ENCODE peak calls at places on chromosomes 2 and 18, in nine cellular contexts. One of them, this sample, is unnamed.

GRCh38 chr2:239777219-239777618 is 247.9 kb downstream of the NDUFA10 start:
- DNase-seq in NCI-H1436: no peak
- DNase-seq in HS-5: no peak
- DNase-seq in uterus: no peak
- DNase-seq in GM23248: no peak
- DNase-seq in HT1080: no peak
- DNase-seq in A172: no peak
- DNase-seq in MCF 10A: no peak
- DNase-seq in mesendoderm: no peak
- DNase-seq in this sample: no peak

GRCh38 chr2:15043336-15044058 is 411.0 kb downstream of the LRATD1 start:
- DNase-seq in NCI-H1436: no peak
- DNase-seq in HS-5: no peak
- DNase-seq in uterus: no peak
- DNase-seq in GM23248: no peak
- DNase-seq in HT1080: no peak
- DNase-seq in A172: no peak
- DNase-seq in MCF 10A: peak
- DNase-seq in mesendoderm: peak
- DNase-seq in this sample: no peak

GRCh38 chr2:20451761-20452499 is 5.1 kb downstream of the RHOB start:
- DNase-seq in NCI-H1436: no peak
- DNase-seq in HS-5: no peak
- DNase-seq in uterus: peak
- DNase-seq in GM23248: no peak
- DNase-seq in HT1080: no peak
- DNase-seq in A172: no peak
- DNase-seq in MCF 10A: no peak
- DNase-seq in mesendoderm: peak
- DNase-seq in this sample: no peak

GRCh38 chr2:198178766-198179165 is 374.4 kb downstream of the PLCL1 start:
- DNase-seq in NCI-H1436: no peak
- DNase-seq in HS-5: no peak
- DNase-seq in uterus: no peak
- DNase-seq in GM23248: no peak
- DNase-seq in HT1080: no peak
- DNase-seq in A172: no peak
- DNase-seq in MCF 10A: no peak
- DNase-seq in mesendoderm: no peak
- DNase-seq in this sample: no peak

GRCh38 chr2:23510471-23510870 is 125.5 kb downstream of the KLHL29 start:
- DNase-seq in NCI-H1436: peak
- DNase-seq in HS-5: no peak
- DNase-seq in uterus: no peak
- DNase-seq in GM23248: no peak
- DNase-seq in HT1080: no peak
- DNase-seq in A172: no peak
- DNase-seq in MCF 10A: no peak
- DNase-seq in mesendoderm: no peak
- DNase-seq in this sample: no peak

GRCh38 chr2:69911985-69912563 is 2.8 kb upstream of the MXD1 start:
- DNase-seq in NCI-H1436: peak
- DNase-seq in HS-5: no peak
- DNase-seq in uterus: no peak
- DNase-seq in GM23248: peak
- DNase-seq in HT1080: peak
- DNase-seq in A172: peak
- DNase-seq in MCF 10A: peak
- DNase-seq in mesendoderm: peak
- DNase-seq in this sample: peak

GRCh38 chr2:18267501-18267900 is 293.0 kb downstream of the RDH14 start:
- DNase-seq in NCI-H1436: no peak
- DNase-seq in HS-5: no peak
- DNase-seq in uterus: no peak
- DNase-seq in GM23248: peak
- DNase-seq in HT1080: no peak
- DNase-seq in A172: no peak
- DNase-seq in MCF 10A: no peak
- DNase-seq in mesendoderm: no peak
- DNase-seq in this sample: no peak

GRCh38 chr2:239607795-239608171 is 207.0 kb upstream of the HDAC4 start:
- DNase-seq in NCI-H1436: no peak
- DNase-seq in HS-5: no peak
- DNase-seq in uterus: no peak
- DNase-seq in GM23248: no peak
- DNase-seq in HT1080: no peak
- DNase-seq in A172: no peak
- DNase-seq in MCF 10A: no peak
- DNase-seq in mesendoderm: no peak
- DNase-seq in this sample: no peak

GRCh38 chr18:58676270-58676669 is 5.0 kb downstream of the MALT1 start:
- DNase-seq in NCI-H1436: no peak
- DNase-seq in HS-5: no peak
- DNase-seq in uterus: no peak
- DNase-seq in GM23248: no peak
- DNase-seq in HT1080: no peak
- DNase-seq in A172: no peak
- DNase-seq in MCF 10A: no peak
- DNase-seq in mesendoderm: no peak
- DNase-seq in this sample: no peak

GRCh38 chr2:56448999-56449431 is 265.2 kb downstream of the CCDC85A start:
- DNase-seq in NCI-H1436: no peak
- DNase-seq in HS-5: no peak
- DNase-seq in uterus: no peak
- DNase-seq in GM23248: peak
- DNase-seq in HT1080: no peak
- DNase-seq in A172: no peak
- DNase-seq in MCF 10A: peak
- DNase-seq in mesendoderm: peak
- DNase-seq in this sample: no peak

GRCh38 chr2:238060096-238060541 is 682 bp upstream of the SCLY start:
- DNase-seq in NCI-H1436: no peak
- DNase-seq in HS-5: peak
- DNase-seq in uterus: no peak
- DNase-seq in GM23248: no peak
- DNase-seq in HT1080: peak
- DNase-seq in A172: peak
- DNase-seq in MCF 10A: no peak
- DNase-seq in mesendoderm: peak
- DNase-seq in this sample: peak

GRCh38 chr18:75176849-75177248 is 32.1 kb downstream of the PTGR3 start:
- DNase-seq in NCI-H1436: no peak
- DNase-seq in HS-5: no peak
- DNase-seq in uterus: no peak
- DNase-seq in GM23248: no peak
- DNase-seq in HT1080: no peak
- DNase-seq in A172: no peak
- DNase-seq in MCF 10A: no peak
- DNase-seq in mesendoderm: peak
- DNase-seq in this sample: no peak

GRCh38 chr2:101597347-101597944 is 100.1 kb upstream of the MAP4K4 start:
- DNase-seq in NCI-H1436: no peak
- DNase-seq in HS-5: no peak
- DNase-seq in uterus: no peak
- DNase-seq in GM23248: peak
- DNase-seq in HT1080: no peak
- DNase-seq in A172: no peak
- DNase-seq in MCF 10A: no peak
- DNase-seq in mesendoderm: peak
- DNase-seq in this sample: peak

GRCh38 chr2:210224660-210225460 is at the start of gene ACADL:
- DNase-seq in NCI-H1436: no peak
- DNase-seq in HS-5: peak
- DNase-seq in uterus: no peak
- DNase-seq in GM23248: peak
- DNase-seq in HT1080: peak
- DNase-seq in A172: no peak
- DNase-seq in MCF 10A: no peak
- DNase-seq in mesendoderm: peak
- DNase-seq in this sample: peak

GRCh38 chr2:25339791-25340339 is 1.9 kb downstream of the DNMT3A start:
- DNase-seq in NCI-H1436: peak
- DNase-seq in HS-5: no peak
- DNase-seq in uterus: peak
- DNase-seq in GM23248: no peak
- DNase-seq in HT1080: no peak
- DNase-seq in A172: no peak
- DNase-seq in MCF 10A: no peak
- DNase-seq in mesendoderm: peak
- DNase-seq in this sample: no peak

GRCh38 chr2:85354286-85355072 is at the start of the genes ELMOD3 and RETSAT:
- DNase-seq in NCI-H1436: peak
- DNase-seq in HS-5: peak
- DNase-seq in uterus: peak
- DNase-seq in GM23248: peak
- DNase-seq in HT1080: peak
- DNase-seq in A172: peak
- DNase-seq in MCF 10A: peak
- DNase-seq in mesendoderm: peak
- DNase-seq in this sample: peak

GRCh38 chr2:172995323-172996244 is 80.1 kb upstream of the MAP3K20 start:
- DNase-seq in NCI-H1436: no peak
- DNase-seq in HS-5: peak
- DNase-seq in uterus: peak
- DNase-seq in GM23248: peak
- DNase-seq in HT1080: peak
- DNase-seq in A172: peak
- DNase-seq in MCF 10A: peak
- DNase-seq in mesendoderm: peak
- DNase-seq in this sample: peak

GRCh38 chr2:47724221-47724981 is 58.5 kb upstream of the MSH6 start:
- DNase-seq in NCI-H1436: no peak
- DNase-seq in HS-5: no peak
- DNase-seq in uterus: no peak
- DNase-seq in GM23248: peak
- DNase-seq in HT1080: peak
- DNase-seq in A172: no peak
- DNase-seq in MCF 10A: peak
- DNase-seq in mesendoderm: peak
- DNase-seq in this sample: no peak

GRCh38 chr18:9506046-9506792 is 30.9 kb downstream of the RALBP1 start:
- DNase-seq in NCI-H1436: no peak
- DNase-seq in HS-5: no peak
- DNase-seq in uterus: no peak
- DNase-seq in GM23248: peak
- DNase-seq in HT1080: peak
- DNase-seq in A172: no peak
- DNase-seq in MCF 10A: peak
- DNase-seq in mesendoderm: peak
- DNase-seq in this sample: peak

GRCh38 chr18:77400561-77400960 is 150.9 kb downstream of the GALR1 start:
- DNase-seq in NCI-H1436: no peak
- DNase-seq in HS-5: no peak
- DNase-seq in uterus: no peak
- DNase-seq in GM23248: no peak
- DNase-seq in HT1080: no peak
- DNase-seq in A172: no peak
- DNase-seq in MCF 10A: no peak
- DNase-seq in mesendoderm: no peak
- DNase-seq in this sample: no peak

GRCh38 chr2:77228379-77228778 is 293.8 kb downstream of the LRRTM4 start:
- DNase-seq in NCI-H1436: no peak
- DNase-seq in HS-5: no peak
- DNase-seq in uterus: no peak
- DNase-seq in GM23248: no peak
- DNase-seq in HT1080: peak
- DNase-seq in A172: peak
- DNase-seq in MCF 10A: peak
- DNase-seq in mesendoderm: no peak
- DNase-seq in this sample: no peak